ENCODE peak calls at places on chromosomes 13 and 19, in nine cellular contexts. B is dermis microvascular lymphatic vessel endothelial cell, P is posterior cingulate gyrus, C is T-helper 2 cell, F is Kasumi-1, W is NCI-H1417, S is Ammon's horn, E is DND-41, H is neuronal stem cell. Q is an unnamed sample.
A peak's percentile ranks its signal among the peaks of the same experiment; 100 is the strongest.

GRCh38 chr19:30446844-30447243 is 74.7 kb downstream of the ZNF536 start:
- DNase-seq in B (no peak), P (no peak), C (no peak), F (no peak), W (no peak), S (no peak), E (no peak), H (no peak), Q (no peak)

GRCh38 chr13:112809332-112810310 is 119.8 kb downstream of the ATP11A start:
- DNase-seq in B (no peak), P (no peak), C (no peak), F (no peak), W (no peak), S (no peak), E (no peak), H (no peak), Q (no peak)

GRCh38 chr19:10226376-10227214 is 4.5 kb downstream of the S1PR2 start:
- DNase-seq in B (no peak), P (peak; percentile 71), C (no peak), F (no peak), W (no peak), S (peak; percentile 37), E (peak; percentile 15), H (no peak), Q (peak; percentile 65)

GRCh38 chr13:43411741-43412140 is 375.0 kb downstream of the ENOX1 start:
- DNase-seq in B (no peak), P (no peak), C (no peak), F (no peak), W (peak; percentile 2), S (peak; percentile 68), E (no peak), H (no peak), Q (peak; percentile 52)

GRCh38 chr13:110559429-110559943 is 2.0 kb downstream of the RAB20 start:
- DNase-seq in B (no peak), P (no peak), C (no peak), F (no peak), W (no peak), S (peak; percentile 61), E (no peak), H (no peak), Q (peak; percentile 37)

GRCh38 chr19:56671613-56671994 is at the start of gene ZNF835:
- DNase-seq in B (peak; percentile 9), P (peak; percentile 99), C (peak; percentile 63), F (no peak), W (no peak), S (peak; percentile 98), E (no peak), H (peak; percentile 86), Q (peak; percentile 94)

GRCh38 chr13:99655351-99656091 is 154.2 kb downstream of the TM9SF2 start:
- DNase-seq in B (no peak), P (no peak), C (no peak), F (no peak), W (no peak), S (no peak), E (no peak), H (no peak), Q (no peak)

GRCh38 chr19:35446194-35446593 is 1.9 kb upstream of the FFAR2 start:
- DNase-seq in B (no peak), P (no peak), C (no peak), F (peak; percentile 36), W (no peak), S (no peak), E (no peak), H (no peak), Q (no peak)

GRCh38 chr13:111490611-111491010 is 170.2 kb downstream of the TEX29 start:
- DNase-seq in B (no peak), P (peak; percentile 39), C (no peak), F (no peak), W (no peak), S (no peak), E (no peak), H (no peak), Q (no peak)

Q was measured in nucleus accumbens.